ENCODE peak calls at places on chromosomes 5 and 9, in four cellular contexts. One of them, this sample, is unnamed.

GRCh38 chr9:124551472-124552339 is 44.5 kb upstream of the NR5A1 start:
- DNase-seq in bronchial epithelial cell: peak
- DNase-seq in breast epithelium: no peak
- DNase-seq in IMR-90: peak
- DNase-seq in this sample: peak

GRCh38 chr9:12722131-12722530 is 28.9 kb downstream of the TYRP1 start:
- DNase-seq in bronchial epithelial cell: peak
- DNase-seq in IMR-90: no peak
- DNase-seq in breast epithelium: no peak
- DNase-seq in this sample: peak

GRCh38 chr5:135398160-135398854 is 724 bp downstream of the MACROH2A1 start:
- DNase-seq in IMR-90: no peak
- DNase-seq in bronchial epithelial cell: peak
- DNase-seq in breast epithelium: peak
- DNase-seq in this sample: peak

GRCh38 chr5:59789197-59789596 is 104.3 kb downstream of the PDE4D start:
- DNase-seq in bronchial epithelial cell: peak
- DNase-seq in IMR-90: no peak
- DNase-seq in breast epithelium: no peak
- DNase-seq in this sample: peak

GRCh38 chr5:110865400-110866094 is 126.7 kb downstream of the SLC25A46 start:
- DNase-seq in bronchial epithelial cell: peak
- DNase-seq in breast epithelium: no peak
- DNase-seq in IMR-90: peak
- DNase-seq in this sample: peak

GRCh38 chr9:36855443-36856315 is 178.4 kb downstream of the PAX5 start:
- DNase-seq in breast epithelium: no peak
- DNase-seq in IMR-90: no peak
- DNase-seq in bronchial epithelial cell: peak
- DNase-seq in this sample: no peak

GRCh38 chr5:173789031-173789920 is 98.9 kb upstream of the CPEB4 start:
- DNase-seq in bronchial epithelial cell: peak
- DNase-seq in IMR-90: peak
- DNase-seq in breast epithelium: no peak
- DNase-seq in this sample: peak

GRCh38 chr5:73497537-73498056 is 645 bp upstream of the BTF3 start:
- DNase-seq in breast epithelium: no peak
- DNase-seq in IMR-90: no peak
- DNase-seq in bronchial epithelial cell: no peak
- DNase-seq in this sample: no peak

GRCh38 chr9:86977205-86977835 is 30.0 kb upstream of the GAS1 start:
- DNase-seq in breast epithelium: no peak
- DNase-seq in bronchial epithelial cell: peak
- DNase-seq in IMR-90: peak
- DNase-seq in this sample: peak

GRCh38 chr9:126363250-126363649 is 36.6 kb downstream of the MVB12B start:
- DNase-seq in bronchial epithelial cell: peak
- DNase-seq in breast epithelium: no peak
- DNase-seq in IMR-90: no peak
- DNase-seq in this sample: no peak
- H3K4me3 ChIP-seq in bronchial epithelial cell: no peak
- H3K4me3 ChIP-seq in breast epithelium: no peak
- H3K4me3 ChIP-seq in IMR-90: no peak
- H3K4me3 ChIP-seq in this sample: no peak

DNA sequence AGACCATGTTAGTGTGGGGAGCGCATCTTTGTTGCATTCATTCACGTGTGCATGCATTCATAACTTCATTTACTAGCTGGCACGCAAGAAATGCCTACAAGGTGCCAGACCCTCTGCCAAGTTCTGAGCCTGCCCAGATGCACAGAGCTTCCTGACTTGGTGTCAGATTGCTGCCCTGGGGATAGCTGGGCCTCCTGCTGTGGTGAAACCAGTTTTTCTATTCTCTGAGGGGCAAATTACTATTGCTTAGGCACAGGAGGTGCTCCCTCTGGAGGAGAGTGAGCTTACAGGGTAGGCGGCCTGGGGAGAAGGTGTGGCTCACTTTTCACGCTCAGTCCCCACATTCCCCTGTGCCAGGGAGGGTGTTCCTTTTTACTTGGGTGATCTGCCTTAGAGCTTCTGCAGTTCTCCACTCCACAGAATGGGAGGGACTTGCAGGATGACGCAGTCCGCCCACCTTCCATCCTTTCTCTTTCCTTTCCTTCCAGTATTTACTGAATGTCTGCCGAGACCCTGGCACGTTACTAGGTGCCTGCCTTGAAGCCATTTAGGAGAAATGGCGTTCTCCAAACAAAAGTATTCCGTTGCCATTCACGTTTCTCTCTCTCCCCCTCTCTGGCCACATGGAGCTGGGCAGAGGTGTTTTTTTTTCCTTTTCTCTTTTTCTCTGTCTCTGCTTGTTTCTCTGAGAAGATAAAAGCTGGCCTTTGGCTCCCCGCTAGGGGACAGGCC is 27.9 kb upstream of the CTNNA1 start:
- DNase-seq in breast epithelium: peak
- DNase-seq in bronchial epithelial cell: peak
- DNase-seq in IMR-90: peak
- DNase-seq in this sample: peak
- TF ChIP-seq CTCF in breast epithelium: peak
- TF ChIP-seq CTCF in bronchial epithelial cell: peak
- TF ChIP-seq CTCF in IMR-90: peak
- TF ChIP-seq CTCF in this sample: peak

GRCh38 chr5:117455236-117456233 is 880.9 kb upstream of the SEMA6A start:
- DNase-seq in bronchial epithelial cell: no peak
- DNase-seq in IMR-90: no peak
- DNase-seq in breast epithelium: no peak
- DNase-seq in this sample: no peak
- H3K4me3 ChIP-seq in bronchial epithelial cell: peak
- H3K4me3 ChIP-seq in IMR-90: no peak
- H3K4me3 ChIP-seq in breast epithelium: peak
- H3K4me3 ChIP-seq in this sample: no peak

DNA sequence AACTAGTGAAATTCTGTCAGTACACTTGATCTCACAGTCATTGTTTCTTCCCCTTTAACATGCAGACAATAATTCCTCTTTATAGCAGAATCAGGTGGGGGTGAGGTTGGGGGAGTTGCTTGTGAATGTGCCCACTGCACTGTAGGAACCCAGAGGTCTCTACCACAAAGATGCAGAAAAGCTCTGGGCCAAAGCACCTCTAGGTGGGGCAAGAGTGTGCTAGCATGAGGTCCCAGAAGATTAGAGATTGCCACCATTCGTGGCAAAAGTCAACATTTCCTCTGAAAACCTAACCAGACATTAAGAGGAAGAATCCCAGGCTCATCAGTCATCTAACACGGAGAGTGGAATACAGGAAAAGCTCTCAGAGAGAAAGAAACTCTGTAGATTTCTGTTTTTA is 74.5 kb downstream of the PTCD2 start:
- DNase-seq in IMR-90: no peak
- DNase-seq in bronchial epithelial cell: no peak
- DNase-seq in breast epithelium: no peak
- DNase-seq in this sample: no peak
- TF ChIP-seq CTCF in IMR-90: peak
- TF ChIP-seq CTCF in bronchial epithelial cell: peak
- TF ChIP-seq CTCF in breast epithelium: no peak
- TF ChIP-seq CTCF in this sample: peak

GRCh38 chr5:25327173-25327572 is 682.4 kb upstream of the CDH10 start:
- DNase-seq in breast epithelium: no peak
- DNase-seq in bronchial epithelial cell: no peak
- DNase-seq in IMR-90: no peak
- DNase-seq in this sample: no peak
- H3K4me3 ChIP-seq in breast epithelium: no peak
- H3K4me3 ChIP-seq in bronchial epithelial cell: no peak
- H3K4me3 ChIP-seq in IMR-90: no peak
- H3K4me3 ChIP-seq in this sample: no peak

GRCh38 chr5:91306497-91306896 is 76.6 kb downstream of the ARRDC3 start:
- DNase-seq in bronchial epithelial cell: no peak
- DNase-seq in IMR-90: peak
- DNase-seq in breast epithelium: no peak
- DNase-seq in this sample: peak

GRCh38 chr5:91307023-91307422 is 76.1 kb downstream of the ARRDC3 start:
- DNase-seq in IMR-90: peak
- DNase-seq in bronchial epithelial cell: peak
- DNase-seq in breast epithelium: no peak
- DNase-seq in this sample: peak

GRCh38 chr5:91311168-91311696 is 71.9 kb downstream of the ARRDC3 start:
- DNase-seq in breast epithelium: no peak
- DNase-seq in bronchial epithelial cell: no peak
- DNase-seq in IMR-90: no peak
- DNase-seq in this sample: no peak

GRCh38 chr5:91312698-91313097 is 70.4 kb downstream of the ARRDC3 start:
- DNase-seq in bronchial epithelial cell: no peak
- DNase-seq in breast epithelium: no peak
- DNase-seq in IMR-90: no peak
- DNase-seq in this sample: peak

DNA sequence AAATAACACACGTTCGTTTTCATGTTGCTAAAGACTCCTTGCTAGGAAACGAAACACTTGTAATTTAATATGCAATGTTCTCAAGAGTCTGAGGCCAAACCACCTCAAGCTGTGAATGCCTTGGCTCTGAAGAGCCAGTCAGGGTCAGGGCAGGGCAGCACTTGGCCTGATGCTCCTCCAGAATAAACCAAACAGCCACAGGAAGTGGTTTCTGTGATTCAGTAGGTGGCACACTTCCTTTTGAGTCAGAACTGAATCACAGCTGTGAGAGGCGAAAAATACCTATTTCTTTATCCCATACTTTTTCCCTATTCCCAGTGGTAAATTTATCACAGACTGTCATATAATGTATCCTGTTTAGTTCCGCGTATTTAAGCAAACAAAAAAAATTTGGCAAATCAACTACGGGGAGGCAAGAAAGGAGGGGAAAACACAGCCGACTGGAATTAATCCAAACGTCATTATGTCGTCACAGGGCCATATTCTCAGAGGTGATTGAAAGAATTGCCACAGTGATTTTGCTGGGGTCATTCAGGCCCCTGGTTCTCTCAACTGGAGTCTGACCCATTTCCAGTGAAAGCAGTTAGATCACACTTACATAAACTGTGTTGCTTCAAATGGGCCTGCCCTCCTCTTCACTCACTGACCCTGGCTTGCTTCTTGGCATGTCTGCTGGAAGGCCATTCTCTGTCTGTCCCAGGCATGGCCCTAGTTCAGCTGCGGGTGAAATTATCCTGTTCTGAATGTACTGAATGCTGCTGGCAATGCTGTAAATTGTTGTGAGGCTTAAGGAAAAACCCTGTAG is 71.2 kb downstream of the ARRDC3 start:
- DNase-seq in breast epithelium: no peak
- DNase-seq in bronchial epithelial cell: peak
- DNase-seq in IMR-90: peak
- DNase-seq in this sample: peak
- TF ChIP-seq CTCF in breast epithelium: no peak
- TF ChIP-seq CTCF in bronchial epithelial cell: no peak
- TF ChIP-seq CTCF in IMR-90: no peak
- TF ChIP-seq CTCF in this sample: no peak

GRCh38 chr5:92237896-92238295 is 854.8 kb upstream of the ARRDC3 start:
- DNase-seq in IMR-90: no peak
- DNase-seq in bronchial epithelial cell: peak
- DNase-seq in breast epithelium: no peak
- DNase-seq in this sample: no peak

DNA sequence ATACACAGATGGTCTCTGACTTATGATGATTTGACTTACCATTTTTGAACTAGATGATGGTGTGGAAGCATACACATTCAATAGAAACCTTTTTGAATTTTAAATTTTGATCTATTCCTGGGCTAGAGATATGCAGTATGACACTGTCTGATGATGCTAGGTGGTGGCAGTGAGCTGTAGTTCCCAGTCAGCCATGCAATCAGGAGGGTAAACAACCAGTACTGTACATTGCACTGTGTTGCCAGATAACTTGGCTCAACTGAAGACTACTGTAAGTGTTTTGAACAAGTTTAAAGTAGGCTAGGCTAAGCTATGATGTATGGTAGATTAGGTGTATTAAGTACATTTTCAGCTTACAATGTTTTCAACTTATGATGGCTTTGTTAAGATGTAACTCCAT is 859.1 kb upstream of the ARRDC3 start:
- DNase-seq in bronchial epithelial cell: no peak
- DNase-seq in IMR-90: no peak
- DNase-seq in breast epithelium: no peak
- DNase-seq in this sample: no peak
- H3K4me3 ChIP-seq in bronchial epithelial cell: no peak
- H3K4me3 ChIP-seq in IMR-90: no peak
- H3K4me3 ChIP-seq in breast epithelium: no peak
- H3K4me3 ChIP-seq in this sample: no peak

GRCh38 chr5:80408976-80409926 is 1.4 kb downstream of the ZFYVE16 start:
- DNase-seq in IMR-90: peak
- DNase-seq in bronchial epithelial cell: no peak
- DNase-seq in breast epithelium: no peak
- DNase-seq in this sample: peak

GRCh38 chr5:80408475-80408875 is 611 bp downstream of the ZFYVE16 start:
- DNase-seq in IMR-90: peak
- DNase-seq in bronchial epithelial cell: peak
- DNase-seq in breast epithelium: peak
- DNase-seq in this sample: peak

GRCh38 chr5:80411589-80412219 is 3.8 kb downstream of the ZFYVE16 start:
- DNase-seq in breast epithelium: no peak
- DNase-seq in bronchial epithelial cell: no peak
- DNase-seq in IMR-90: peak
- DNase-seq in this sample: no peak

GRCh38 chr5:80406980-80407734 is 707 bp upstream of the ZFYVE16 start:
- DNase-seq in breast epithelium: no peak
- DNase-seq in IMR-90: peak
- DNase-seq in bronchial epithelial cell: peak
- DNase-seq in this sample: peak

GRCh38 chr5:80407735-80408474 is at the start of gene ZFYVE16:
- DNase-seq in breast epithelium: peak
- DNase-seq in bronchial epithelial cell: peak
- DNase-seq in IMR-90: peak
- DNase-seq in this sample: peak
- TF ChIP-seq CTCF in breast epithelium: peak
- TF ChIP-seq CTCF in bronchial epithelial cell: peak
- TF ChIP-seq CTCF in IMR-90: peak
- TF ChIP-seq CTCF in this sample: no peak

GRCh38 chr9:134592819-134593200 is 48.8 kb upstream of the COL5A1 start:
- DNase-seq in bronchial epithelial cell: no peak
- DNase-seq in breast epithelium: peak
- DNase-seq in IMR-90: no peak
- DNase-seq in this sample: no peak
- H3K4me3 ChIP-seq in bronchial epithelial cell: no peak
- H3K4me3 ChIP-seq in breast epithelium: no peak
- H3K4me3 ChIP-seq in IMR-90: no peak
- H3K4me3 ChIP-seq in this sample: no peak

DNA sequence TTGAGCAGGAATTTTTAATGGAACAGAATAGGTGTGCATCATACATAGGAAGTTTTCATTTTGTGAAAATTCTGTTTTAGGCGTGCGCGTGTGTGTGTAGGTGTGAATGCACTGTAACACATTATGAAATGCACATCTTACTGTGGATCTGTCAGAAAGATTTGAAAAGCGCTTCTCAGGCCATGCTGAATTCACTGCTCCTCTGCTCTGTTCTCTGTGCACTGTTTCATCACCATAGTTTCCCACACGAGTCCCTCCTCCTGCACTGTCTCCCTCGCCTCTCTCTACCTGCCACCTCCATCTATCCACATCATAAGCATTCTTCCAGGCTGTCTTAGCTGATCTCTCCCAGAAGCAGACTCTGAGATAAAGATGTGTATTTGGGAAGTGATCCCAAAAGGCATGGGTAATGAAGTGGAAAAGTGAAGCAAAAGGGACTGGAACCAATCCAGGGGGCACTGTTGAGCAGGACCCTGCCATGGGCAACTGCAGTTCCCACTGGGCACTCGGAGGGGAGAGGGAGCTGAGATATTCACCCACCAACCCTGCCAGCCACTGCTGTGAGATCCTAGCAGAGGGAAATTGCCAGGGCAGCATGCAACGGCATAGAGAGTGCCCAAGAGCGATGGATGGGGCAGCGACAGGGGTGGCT is 65.9 kb downstream of the GABBR2 start:
- DNase-seq in bronchial epithelial cell: no peak
- DNase-seq in breast epithelium: no peak
- DNase-seq in IMR-90: no peak
- DNase-seq in this sample: no peak
- TF ChIP-seq CTCF in bronchial epithelial cell: no peak
- TF ChIP-seq CTCF in breast epithelium: no peak
- TF ChIP-seq CTCF in IMR-90: no peak
- TF ChIP-seq CTCF in this sample: no peak